ENCODE peak calls at places on chromosomes 2 and 18, in ten cellular contexts. One of them, this sample, is unnamed.

GRCh38 chr2:215717627-215718412 is 282.0 kb upstream of the FN1 start:
- DNase-seq in NCI-H1105: no peak
- DNase-seq in NCI-H1092 treated with DMSO at 0.1 percent for 48 hours: no peak
- DNase-seq in esophagus squamous epithelium: no peak
- DNase-seq in EH: peak
- DNase-seq in stimulated activated CD4-positive, alpha-beta T cell treated with anti-CD3 and anti-CD28 coated beads, Interleukin-15, amount 100 ng/mL, for 24 hours: no peak
- DNase-seq in H54: no peak
- DNase-seq in head of caudate nucleus: no peak
- DNase-seq in endothelial cell: no peak
- DNase-seq in GM10248: no peak
- DNase-seq in this sample: no peak

GRCh38 chr18:54958711-54959625 is at the start of gene CCDC68:
- DNase-seq in NCI-H1105: no peak
- DNase-seq in NCI-H1092 treated with DMSO at 0.1 percent for 48 hours: no peak
- DNase-seq in esophagus squamous epithelium: no peak
- DNase-seq in EH: no peak
- DNase-seq in stimulated activated CD4-positive, alpha-beta T cell treated with anti-CD3 and anti-CD28 coated beads, Interleukin-15, amount 100 ng/mL, for 24 hours: peak
- DNase-seq in H54: no peak
- DNase-seq in head of caudate nucleus: no peak
- DNase-seq in endothelial cell: peak
- DNase-seq in GM10248: no peak
- DNase-seq in this sample: peak

GRCh38 chr18:39681061-39681460 is 2115.5 kb upstream of the CELF4 start:
- DNase-seq in NCI-H1105: peak
- DNase-seq in NCI-H1092 treated with DMSO at 0.1 percent for 48 hours: peak
- DNase-seq in esophagus squamous epithelium: no peak
- DNase-seq in EH: no peak
- DNase-seq in stimulated activated CD4-positive, alpha-beta T cell treated with anti-CD3 and anti-CD28 coated beads, Interleukin-15, amount 100 ng/mL, for 24 hours: no peak
- DNase-seq in H54: no peak
- DNase-seq in head of caudate nucleus: no peak
- DNase-seq in endothelial cell: no peak
- DNase-seq in GM10248: no peak
- DNase-seq in this sample: no peak

GRCh38 chr2:238569415-238570195 is 142.9 kb downstream of the ASB1 start:
- DNase-seq in NCI-H1105: no peak
- DNase-seq in NCI-H1092 treated with DMSO at 0.1 percent for 48 hours: no peak
- DNase-seq in esophagus squamous epithelium: no peak
- DNase-seq in EH: peak
- DNase-seq in stimulated activated CD4-positive, alpha-beta T cell treated with anti-CD3 and anti-CD28 coated beads, Interleukin-15, amount 100 ng/mL, for 24 hours: no peak
- DNase-seq in H54: no peak
- DNase-seq in head of caudate nucleus: no peak
- DNase-seq in endothelial cell: no peak
- DNase-seq in GM10248: peak
- DNase-seq in this sample: no peak

GRCh38 chr2:213150315-213150951 is 979 bp downstream of the IKZF2 start:
- DNase-seq in NCI-H1105: no peak
- DNase-seq in NCI-H1092 treated with DMSO at 0.1 percent for 48 hours: peak
- DNase-seq in esophagus squamous epithelium: no peak
- DNase-seq in EH: peak
- DNase-seq in stimulated activated CD4-positive, alpha-beta T cell treated with anti-CD3 and anti-CD28 coated beads, Interleukin-15, amount 100 ng/mL, for 24 hours: no peak
- DNase-seq in H54: no peak
- DNase-seq in head of caudate nucleus: no peak
- DNase-seq in endothelial cell: no peak
- DNase-seq in GM10248: no peak
- DNase-seq in this sample: no peak

GRCh38 chr2:112880696-112881095 is 30.3 kb upstream of the IL37 start:
- DNase-seq in NCI-H1105: no peak
- DNase-seq in NCI-H1092 treated with DMSO at 0.1 percent for 48 hours: no peak
- DNase-seq in esophagus squamous epithelium: no peak
- DNase-seq in EH: no peak
- DNase-seq in stimulated activated CD4-positive, alpha-beta T cell treated with anti-CD3 and anti-CD28 coated beads, Interleukin-15, amount 100 ng/mL, for 24 hours: no peak
- DNase-seq in H54: no peak
- DNase-seq in head of caudate nucleus: no peak
- DNase-seq in endothelial cell: no peak
- DNase-seq in GM10248: no peak
- DNase-seq in this sample: no peak

GRCh38 chr2:127625146-127625943 is 20.6 kb upstream of the GPR17 start:
- DNase-seq in NCI-H1105: no peak
- DNase-seq in NCI-H1092 treated with DMSO at 0.1 percent for 48 hours: no peak
- DNase-seq in esophagus squamous epithelium: no peak
- DNase-seq in EH: peak
- DNase-seq in stimulated activated CD4-positive, alpha-beta T cell treated with anti-CD3 and anti-CD28 coated beads, Interleukin-15, amount 100 ng/mL, for 24 hours: no peak
- DNase-seq in H54: no peak
- DNase-seq in head of caudate nucleus: no peak
- DNase-seq in endothelial cell: no peak
- DNase-seq in GM10248: no peak
- DNase-seq in this sample: no peak

GRCh38 chr2:27049422-27050280 is 1.8 kb upstream of the AGBL5 start:
- DNase-seq in NCI-H1105: no peak
- DNase-seq in NCI-H1092 treated with DMSO at 0.1 percent for 48 hours: peak
- DNase-seq in esophagus squamous epithelium: no peak
- DNase-seq in EH: no peak
- DNase-seq in stimulated activated CD4-positive, alpha-beta T cell treated with anti-CD3 and anti-CD28 coated beads, Interleukin-15, amount 100 ng/mL, for 24 hours: peak
- DNase-seq in H54: peak
- DNase-seq in head of caudate nucleus: no peak
- DNase-seq in endothelial cell: peak
- DNase-seq in GM10248: peak
- DNase-seq in this sample: no peak

GRCh38 chr2:174350018-174350417 is 15.3 kb downstream of the SP9 start:
- DNase-seq in NCI-H1105: peak
- DNase-seq in NCI-H1092 treated with DMSO at 0.1 percent for 48 hours: no peak
- DNase-seq in esophagus squamous epithelium: no peak
- DNase-seq in EH: peak
- DNase-seq in stimulated activated CD4-positive, alpha-beta T cell treated with anti-CD3 and anti-CD28 coated beads, Interleukin-15, amount 100 ng/mL, for 24 hours: no peak
- DNase-seq in H54: no peak
- DNase-seq in head of caudate nucleus: no peak
- DNase-seq in endothelial cell: no peak
- DNase-seq in GM10248: no peak
- DNase-seq in this sample: peak

GRCh38 chr18:730692-731091 is 18.3 kb upstream of the ENOSF1 start:
- DNase-seq in NCI-H1105: no peak
- DNase-seq in NCI-H1092 treated with DMSO at 0.1 percent for 48 hours: no peak
- DNase-seq in esophagus squamous epithelium: no peak
- DNase-seq in EH: no peak
- DNase-seq in stimulated activated CD4-positive, alpha-beta T cell treated with anti-CD3 and anti-CD28 coated beads, Interleukin-15, amount 100 ng/mL, for 24 hours: no peak
- DNase-seq in H54: no peak
- DNase-seq in head of caudate nucleus: no peak
- DNase-seq in endothelial cell: no peak
- DNase-seq in GM10248: no peak
- DNase-seq in this sample: peak

GRCh38 chr2:121297217-121297830 is 12.3 kb upstream of the TFCP2L1 start:
- DNase-seq in NCI-H1105: no peak
- DNase-seq in NCI-H1092 treated with DMSO at 0.1 percent for 48 hours: peak
- DNase-seq in esophagus squamous epithelium: no peak
- DNase-seq in EH: peak
- DNase-seq in stimulated activated CD4-positive, alpha-beta T cell treated with anti-CD3 and anti-CD28 coated beads, Interleukin-15, amount 100 ng/mL, for 24 hours: peak
- DNase-seq in H54: peak
- DNase-seq in head of caudate nucleus: peak
- DNase-seq in endothelial cell: peak
- DNase-seq in GM10248: no peak
- DNase-seq in this sample: peak

GRCh38 chr2:74001121-74001520 is 16.4 kb downstream of the TET3 start:
- DNase-seq in NCI-H1105: no peak
- DNase-seq in NCI-H1092 treated with DMSO at 0.1 percent for 48 hours: no peak
- DNase-seq in esophagus squamous epithelium: no peak
- DNase-seq in EH: no peak
- DNase-seq in stimulated activated CD4-positive, alpha-beta T cell treated with anti-CD3 and anti-CD28 coated beads, Interleukin-15, amount 100 ng/mL, for 24 hours: peak
- DNase-seq in H54: no peak
- DNase-seq in head of caudate nucleus: no peak
- DNase-seq in endothelial cell: no peak
- DNase-seq in GM10248: no peak
- DNase-seq in this sample: no peak

GRCh38 chr2:216474925-216475670 is 23.5 kb upstream of the RPL37A start:
- DNase-seq in NCI-H1105: no peak
- DNase-seq in NCI-H1092 treated with DMSO at 0.1 percent for 48 hours: no peak
- DNase-seq in esophagus squamous epithelium: no peak
- DNase-seq in EH: no peak
- DNase-seq in stimulated activated CD4-positive, alpha-beta T cell treated with anti-CD3 and anti-CD28 coated beads, Interleukin-15, amount 100 ng/mL, for 24 hours: peak
- DNase-seq in H54: no peak
- DNase-seq in head of caudate nucleus: no peak
- DNase-seq in endothelial cell: no peak
- DNase-seq in GM10248: peak
- DNase-seq in this sample: no peak

GRCh38 chr18:39241534-39241933 is 1675.9 kb upstream of the CELF4 start:
- DNase-seq in NCI-H1105: no peak
- DNase-seq in NCI-H1092 treated with DMSO at 0.1 percent for 48 hours: no peak
- DNase-seq in esophagus squamous epithelium: no peak
- DNase-seq in EH: no peak
- DNase-seq in stimulated activated CD4-positive, alpha-beta T cell treated with anti-CD3 and anti-CD28 coated beads, Interleukin-15, amount 100 ng/mL, for 24 hours: no peak
- DNase-seq in H54: no peak
- DNase-seq in head of caudate nucleus: no peak
- DNase-seq in endothelial cell: no peak
- DNase-seq in GM10248: no peak
- DNase-seq in this sample: no peak

GRCh38 chr2:23347516-23348481 is 37.2 kb upstream of the KLHL29 start:
- DNase-seq in NCI-H1105: no peak
- DNase-seq in NCI-H1092 treated with DMSO at 0.1 percent for 48 hours: no peak
- DNase-seq in esophagus squamous epithelium: no peak
- DNase-seq in EH: no peak
- DNase-seq in stimulated activated CD4-positive, alpha-beta T cell treated with anti-CD3 and anti-CD28 coated beads, Interleukin-15, amount 100 ng/mL, for 24 hours: no peak
- DNase-seq in H54: no peak
- DNase-seq in head of caudate nucleus: no peak
- DNase-seq in endothelial cell: no peak
- DNase-seq in GM10248: no peak
- DNase-seq in this sample: no peak

GRCh38 chr2:100262555-100263320 is 59.6 kb downstream of the LONRF2 start:
- DNase-seq in NCI-H1105: peak
- DNase-seq in NCI-H1092 treated with DMSO at 0.1 percent for 48 hours: peak
- DNase-seq in esophagus squamous epithelium: no peak
- DNase-seq in EH: peak
- DNase-seq in stimulated activated CD4-positive, alpha-beta T cell treated with anti-CD3 and anti-CD28 coated beads, Interleukin-15, amount 100 ng/mL, for 24 hours: peak
- DNase-seq in H54: peak
- DNase-seq in head of caudate nucleus: peak
- DNase-seq in endothelial cell: peak
- DNase-seq in GM10248: peak
- DNase-seq in this sample: peak

GRCh38 chr2:236158969-236159777 is 9.0 kb downstream of the GBX2 start:
- DNase-seq in NCI-H1105: no peak
- DNase-seq in NCI-H1092 treated with DMSO at 0.1 percent for 48 hours: no peak
- DNase-seq in esophagus squamous epithelium: no peak
- DNase-seq in EH: no peak
- DNase-seq in stimulated activated CD4-positive, alpha-beta T cell treated with anti-CD3 and anti-CD28 coated beads, Interleukin-15, amount 100 ng/mL, for 24 hours: no peak
- DNase-seq in H54: no peak
- DNase-seq in head of caudate nucleus: no peak
- DNase-seq in endothelial cell: no peak
- DNase-seq in GM10248: no peak
- DNase-seq in this sample: no peak

GRCh38 chr2:233114421-233114861 is 54.3 kb downstream of the INPP5D start:
- DNase-seq in NCI-H1105: no peak
- DNase-seq in NCI-H1092 treated with DMSO at 0.1 percent for 48 hours: no peak
- DNase-seq in esophagus squamous epithelium: no peak
- DNase-seq in EH: no peak
- DNase-seq in stimulated activated CD4-positive, alpha-beta T cell treated with anti-CD3 and anti-CD28 coated beads, Interleukin-15, amount 100 ng/mL, for 24 hours: no peak
- DNase-seq in H54: no peak
- DNase-seq in head of caudate nucleus: no peak
- DNase-seq in endothelial cell: no peak
- DNase-seq in GM10248: no peak
- DNase-seq in this sample: no peak

GRCh38 chr2:222450021-222450420 is 25.7 kb downstream of the SGPP2 start:
- DNase-seq in NCI-H1105: no peak
- DNase-seq in NCI-H1092 treated with DMSO at 0.1 percent for 48 hours: no peak
- DNase-seq in esophagus squamous epithelium: no peak
- DNase-seq in EH: no peak
- DNase-seq in stimulated activated CD4-positive, alpha-beta T cell treated with anti-CD3 and anti-CD28 coated beads, Interleukin-15, amount 100 ng/mL, for 24 hours: no peak
- DNase-seq in H54: no peak
- DNase-seq in head of caudate nucleus: no peak
- DNase-seq in endothelial cell: no peak
- DNase-seq in GM10248: no peak
- DNase-seq in this sample: no peak

GRCh38 chr18:76565238-76566173 is 70.5 kb upstream of the ZNF516 start:
- DNase-seq in NCI-H1105: peak
- DNase-seq in NCI-H1092 treated with DMSO at 0.1 percent for 48 hours: no peak
- DNase-seq in esophagus squamous epithelium: no peak
- DNase-seq in EH: peak
- DNase-seq in stimulated activated CD4-positive, alpha-beta T cell treated with anti-CD3 and anti-CD28 coated beads, Interleukin-15, amount 100 ng/mL, for 24 hours: no peak
- DNase-seq in H54: peak
- DNase-seq in head of caudate nucleus: peak
- DNase-seq in endothelial cell: peak
- DNase-seq in GM10248: no peak
- DNase-seq in this sample: peak

GRCh38 chr2:236777408-236777807 is 207.8 kb downstream of the ACKR3 start:
- DNase-seq in NCI-H1105: no peak
- DNase-seq in NCI-H1092 treated with DMSO at 0.1 percent for 48 hours: no peak
- DNase-seq in esophagus squamous epithelium: no peak
- DNase-seq in EH: no peak
- DNase-seq in stimulated activated CD4-positive, alpha-beta T cell treated with anti-CD3 and anti-CD28 coated beads, Interleukin-15, amount 100 ng/mL, for 24 hours: no peak
- DNase-seq in H54: no peak
- DNase-seq in head of caudate nucleus: no peak
- DNase-seq in endothelial cell: no peak
- DNase-seq in GM10248: no peak
- DNase-seq in this sample: no peak

GRCh38 chr2:235896061-235896460 is 272.1 kb downstream of the GBX2 start:
- DNase-seq in NCI-H1105: no peak
- DNase-seq in NCI-H1092 treated with DMSO at 0.1 percent for 48 hours: no peak
- DNase-seq in esophagus squamous epithelium: no peak
- DNase-seq in EH: no peak
- DNase-seq in stimulated activated CD4-positive, alpha-beta T cell treated with anti-CD3 and anti-CD28 coated beads, Interleukin-15, amount 100 ng/mL, for 24 hours: no peak
- DNase-seq in H54: no peak
- DNase-seq in head of caudate nucleus: no peak
- DNase-seq in endothelial cell: no peak
- DNase-seq in GM10248: no peak
- DNase-seq in this sample: no peak

GRCh38 chr2:239309398-239310245 is 91.2 kb downstream of the HDAC4 start:
- DNase-seq in NCI-H1105: no peak
- DNase-seq in NCI-H1092 treated with DMSO at 0.1 percent for 48 hours: no peak
- DNase-seq in esophagus squamous epithelium: no peak
- DNase-seq in EH: no peak
- DNase-seq in stimulated activated CD4-positive, alpha-beta T cell treated with anti-CD3 and anti-CD28 coated beads, Interleukin-15, amount 100 ng/mL, for 24 hours: no peak
- DNase-seq in H54: no peak
- DNase-seq in head of caudate nucleus: peak
- DNase-seq in endothelial cell: no peak
- DNase-seq in GM10248: no peak
- DNase-seq in this sample: no peak

GRCh38 chr2:112692914-112693313 is 27.9 kb upstream of the NT5DC4 start:
- DNase-seq in NCI-H1105: no peak
- DNase-seq in NCI-H1092 treated with DMSO at 0.1 percent for 48 hours: no peak
- DNase-seq in esophagus squamous epithelium: no peak
- DNase-seq in EH: no peak
- DNase-seq in stimulated activated CD4-positive, alpha-beta T cell treated with anti-CD3 and anti-CD28 coated beads, Interleukin-15, amount 100 ng/mL, for 24 hours: peak
- DNase-seq in H54: no peak
- DNase-seq in head of caudate nucleus: no peak
- DNase-seq in endothelial cell: no peak
- DNase-seq in GM10248: no peak
- DNase-seq in this sample: no peak

GRCh38 chr2:135299656-135300244 is 231.3 kb downstream of the ZRANB3 start:
- DNase-seq in NCI-H1105: no peak
- DNase-seq in NCI-H1092 treated with DMSO at 0.1 percent for 48 hours: no peak
- DNase-seq in esophagus squamous epithelium: no peak
- DNase-seq in EH: peak
- DNase-seq in stimulated activated CD4-positive, alpha-beta T cell treated with anti-CD3 and anti-CD28 coated beads, Interleukin-15, amount 100 ng/mL, for 24 hours: no peak
- DNase-seq in H54: no peak
- DNase-seq in head of caudate nucleus: no peak
- DNase-seq in endothelial cell: no peak
- DNase-seq in GM10248: peak
- DNase-seq in this sample: no peak

GRCh38 chr18:59052965-59053960 is 86.4 kb upstream of the SEC11C start:
- DNase-seq in NCI-H1105: no peak
- DNase-seq in NCI-H1092 treated with DMSO at 0.1 percent for 48 hours: no peak
- DNase-seq in esophagus squamous epithelium: no peak
- DNase-seq in EH: peak
- DNase-seq in stimulated activated CD4-positive, alpha-beta T cell treated with anti-CD3 and anti-CD28 coated beads, Interleukin-15, amount 100 ng/mL, for 24 hours: no peak
- DNase-seq in H54: no peak
- DNase-seq in head of caudate nucleus: no peak
- DNase-seq in endothelial cell: no peak
- DNase-seq in GM10248: no peak
- DNase-seq in this sample: no peak

GRCh38 chr2:692767-693166 is 15.6 kb upstream of the TMEM18 start:
- DNase-seq in NCI-H1105: no peak
- DNase-seq in NCI-H1092 treated with DMSO at 0.1 percent for 48 hours: no peak
- DNase-seq in esophagus squamous epithelium: no peak
- DNase-seq in EH: no peak
- DNase-seq in stimulated activated CD4-positive, alpha-beta T cell treated with anti-CD3 and anti-CD28 coated beads, Interleukin-15, amount 100 ng/mL, for 24 hours: no peak
- DNase-seq in H54: no peak
- DNase-seq in head of caudate nucleus: no peak
- DNase-seq in endothelial cell: no peak
- DNase-seq in GM10248: no peak
- DNase-seq in this sample: no peak

This sample was measured in erythroblast.